ENCODE peak calls at places on chromosomes 3 and 15, in seven cellular contexts. K is OCI-LY7, B is psoas muscle, U is sigmoid colon, I is ovary, P is stomach, C is A549. D is an unnamed sample.

GRCh38 chr15:68558318-68559305 is 20.2 kb upstream of the CORO2B start:
- DNase-seq in K (peak; percentile 57), B (no peak), U (peak; percentile 60), I (peak; percentile 40), P (no peak), C (no peak), D (peak; percentile 18)

GRCh38 chr3:188284455-188285212 is 130.7 kb downstream of the LPP start:
- DNase-seq in K (peak; percentile 33), B (no peak), U (no peak), I (no peak), P (no peak), C (no peak), D (no peak)

GRCh38 chr15:95866698-95867440 is 463.6 kb upstream of the NR2F2 start:
- DNase-seq in K (no peak), B (no peak), U (no peak), I (no peak), P (no peak), C (no peak), D (no peak)

GRCh38 chr15:80953001-80953952 is 36.3 kb downstream of the MESD start:
- DNase-seq in K (no peak), B (no peak), U (no peak), I (no peak), P (no peak), C (no peak), D (no peak)

GRCh38 chr3:11154036-11154952 is at the start of gene HRH1:
- DNase-seq in K (no peak), B (peak; percentile 56), U (no peak), I (peak; percentile 61), P (no peak), C (no peak), D (no peak)

GRCh38 chr3:181726351-181727121 is 14.8 kb downstream of the SOX2 start:
- DNase-seq in K (no peak), B (no peak), U (no peak), I (no peak), P (peak; percentile 63), C (no peak), D (no peak)

GRCh38 chr3:183253364-183253960 is 409 bp downstream of the B3GNT5 start:
- DNase-seq in K (no peak), B (peak; percentile 80), U (peak; percentile 91), I (peak; percentile 88), P (peak; percentile 79), C (no peak), D (peak; percentile 29)

GRCh38 chr3:170356596-170357175 is 829 bp upstream of the SKIL start:
- DNase-seq in K (peak; percentile 85), B (peak; percentile 89), U (peak; percentile 90), I (peak; percentile 90), P (peak; percentile 87), C (peak; percentile 62), D (peak; percentile 83)

GRCh38 chr3:42489116-42489936 is 13.1 kb upstream of the VIPR1 start:
- DNase-seq in K (no peak), B (no peak), U (peak; percentile 48), I (no peak), P (peak; percentile 52), C (no peak), D (no peak)
- H3K27ac ChIP-seq in K (peak overlapping the region; percentile 68), B (no peak overlapping the region), U (no peak overlapping the region), I (no peak overlapping the region), P (peak overlapping the region; percentile 88), C (peak overlapping the region; percentile 76), D (no peak overlapping the region)

GRCh38 chr15:42608110-42608531 is 32.7 kb downstream of the STARD9 start:
- DNase-seq in K (peak; percentile 69), B (no peak), U (no peak), I (no peak), P (no peak), C (no peak), D (peak; percentile 9)

GRCh38 chr15:42605281-42605744 is 29.9 kb downstream of the STARD9 start:
- DNase-seq in K (peak; percentile 94), B (no peak), U (no peak), I (no peak), P (no peak), C (no peak), D (peak; percentile 24)

GRCh38 chr15:42608767-42609488 is 33.5 kb downstream of the STARD9 start:
- DNase-seq in K (no peak), B (no peak), U (no peak), I (no peak), P (no peak), C (no peak), D (no peak)

GRCh38 chr15:42602501-42602900 is 27.1 kb downstream of the STARD9 start:
- DNase-seq in K (no peak), B (no peak), U (no peak), I (no peak), P (no peak), C (no peak), D (no peak)

GRCh38 chr15:42603978-42604377 is 28.6 kb downstream of the STARD9 start:
- DNase-seq in K (no peak), B (no peak), U (no peak), I (no peak), P (no peak), C (no peak), D (no peak)
- H3K4me1 ChIP-seq in K (peaks cover 66% of the 10 kb centered on the region), B (peaks cover 30% of the 10 kb centered on the region), U (peaks cover 63% of the 10 kb centered on the region), I (peaks cover 7% of the 10 kb centered on the region), P (peaks cover 49% of the 10 kb centered on the region), C (no peaks in the 10 kb centered on the region), D (peaks cover 3% of the 10 kb centered on the region)

GRCh38 chr3:37903320-37903719 is 41.6 kb downstream of the CTDSPL start:
- DNase-seq in K (no peak), B (no peak), U (no peak), I (no peak), P (no peak), C (no peak), D (no peak)

GRCh38 chr3:37904614-37905047 is 43.0 kb downstream of the CTDSPL start:
- DNase-seq in K (no peak), B (no peak), U (no peak), I (no peak), P (no peak), C (no peak), D (no peak)

GRCh38 chr3:37902674-37903073 is 41.0 kb downstream of the CTDSPL start:
- DNase-seq in K (no peak), B (no peak), U (no peak), I (no peak), P (no peak), C (no peak), D (no peak)

GRCh38 chr3:37905346-37905745 is 43.7 kb downstream of the CTDSPL start:
- DNase-seq in K (peak; percentile 53), B (no peak), U (no peak), I (no peak), P (no peak), C (no peak), D (no peak)

GRCh38 chr3:37903734-37904133 is 42.1 kb downstream of the CTDSPL start:
- DNase-seq in K (no peak), B (no peak), U (no peak), I (no peak), P (no peak), C (no peak), D (no peak)
- H3K27ac ChIP-seq in K (no peak overlapping the region), B (no peak overlapping the region), U (peak overlapping the region; percentile 48), I (no peak overlapping the region), P (no peak overlapping the region), C (no peak overlapping the region), D (no peak overlapping the region)

GRCh38 chr3:196216681-196217211 is 412 bp downstream of the SLC51A start:
- DNase-seq in K (no peak), B (no peak), U (no peak), I (no peak), P (no peak), C (no peak), D (no peak)

GRCh38 chr3:196219194-196219969 is 3.0 kb downstream of the SLC51A start:
- DNase-seq in K (peak; percentile 59), B (peak; percentile 65), U (peak; percentile 80), I (peak; percentile 80), P (no peak), C (no peak), D (peak; percentile 32)

GRCh38 chr3:196219970-196220311 is 3.6 kb downstream of the SLC51A start:
- DNase-seq in K (no peak), B (no peak), U (no peak), I (peak; percentile 52), P (no peak), C (no peak), D (no peak)

GRCh38 chr3:196217307-196218154 is 1.2 kb downstream of the SLC51A start:
- DNase-seq in K (no peak), B (no peak), U (peak; percentile 39), I (no peak), P (no peak), C (no peak), D (no peak)

DNA sequence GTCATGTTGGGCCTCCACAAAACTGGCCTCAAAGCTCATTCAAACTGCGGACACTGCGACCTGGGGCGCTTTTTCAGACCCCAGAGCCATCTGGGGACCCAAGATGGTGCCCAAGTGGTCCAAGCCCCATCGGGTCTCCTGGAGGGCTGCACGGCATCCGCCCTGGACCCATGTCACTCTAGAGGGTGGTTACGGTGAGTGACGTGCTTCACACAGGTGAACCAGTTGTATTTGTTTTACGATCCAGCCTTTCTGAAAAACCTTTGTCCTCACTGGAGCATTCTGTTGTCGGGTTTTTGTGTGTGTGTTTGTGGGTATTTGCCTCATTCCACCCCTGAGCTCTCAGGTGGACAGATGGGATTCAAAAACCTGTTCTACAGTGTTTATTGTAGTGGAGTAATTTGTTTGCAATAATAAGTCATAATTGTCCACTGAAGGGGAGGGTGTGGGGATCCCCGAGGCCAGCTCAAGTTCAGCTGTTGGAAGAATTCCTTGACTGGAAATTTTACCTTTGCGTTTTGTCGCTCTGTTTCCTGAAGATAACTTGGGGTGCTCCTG is 1.9 kb downstream of the SLC51A start:
- DNase-seq in K (no peak), B (no peak), U (peak; percentile 54), I (no peak), P (no peak), C (no peak), D (no peak)
- H3K4me1 ChIP-seq in K (peaks cover 10% of the 10 kb centered on the region), B (peaks cover 3% of the 10 kb centered on the region), U (peaks cover 12% of the 10 kb centered on the region), I (peaks cover 5% of the 10 kb centered on the region), P (peaks cover 17% of the 10 kb centered on the region), C (no peaks in the 10 kb centered on the region), D (peaks cover 2% of the 10 kb centered on the region)

GRCh38 chr3:130342821-130343661 is 2.4 kb upstream of the COL6A5 start:
- DNase-seq in K (no peak), B (no peak), U (no peak), I (no peak), P (no peak), C (no peak), D (no peak)
- H3K27ac ChIP-seq in K (no peak overlapping the region), B (no peak overlapping the region), U (no peak overlapping the region), I (no peak overlapping the region), P (no peak overlapping the region), C (no peak overlapping the region), D (no peak overlapping the region)

DNA sequence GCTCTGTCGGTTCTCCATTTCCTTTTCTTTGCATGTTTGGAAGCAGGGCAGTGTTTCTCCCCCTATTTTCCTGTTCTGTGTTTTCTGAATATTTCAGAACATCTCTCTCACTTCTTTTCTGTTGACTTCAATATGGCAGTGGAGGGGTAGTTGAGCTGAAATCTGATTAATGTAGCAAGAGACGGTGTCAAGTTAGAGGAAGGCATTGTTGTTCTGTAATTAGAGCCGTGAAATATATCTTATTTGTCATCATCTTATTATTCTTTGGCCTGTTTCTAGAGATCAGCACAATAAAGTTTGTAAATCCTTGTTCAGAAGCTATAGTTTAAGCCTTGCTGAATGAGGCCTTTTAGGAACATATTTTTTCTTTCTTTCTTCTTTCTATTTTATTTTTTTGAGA is 353.9 kb downstream of the PTPRG start:
- DNase-seq in K (no peak), B (no peak), U (no peak), I (no peak), P (no peak), C (no peak), D (no peak)
- H3K4me1 ChIP-seq in K (no peaks in the 10 kb centered on the region), B (peaks cover 38% of the 10 kb centered on the region), U (peaks cover 23% of the 10 kb centered on the region), I (peaks cover 1% of the 10 kb centered on the region), P (peaks cover 6% of the 10 kb centered on the region), C (no peaks in the 10 kb centered on the region), D (no peaks in the 10 kb centered on the region)

D was measured in small intestine.